ENCODE peak calls at places on chromosomes 13 and 19, in eight cellular contexts. One of them, this sample, is unnamed.

GRCh38 chr13:107581009-107581408 is 634.3 kb downstream of the LIG4 start:
- DNase-seq in BE2C: no peak
- DNase-seq in HFFc6: no peak
- DNase-seq in IMR-90: no peak
- DNase-seq in HFF-Myc: no peak
- DNase-seq in heart left ventricle: no peak
- DNase-seq in cardiac fibroblast: no peak
- DNase-seq in neural crest cell: no peak
- DNase-seq in this sample: no peak

GRCh38 chr13:98453254-98453843 is 123.6 kb downstream of the STK24 start:
- DNase-seq in BE2C: no peak
- DNase-seq in HFFc6: peak
- DNase-seq in IMR-90: no peak
- DNase-seq in HFF-Myc: no peak
- DNase-seq in heart left ventricle: no peak
- DNase-seq in cardiac fibroblast: peak
- DNase-seq in neural crest cell: no peak
- DNase-seq in this sample: no peak

GRCh38 chr13:34810996-34811395 is 131.1 kb upstream of the NBEA start:
- DNase-seq in BE2C: peak
- DNase-seq in HFFc6: peak
- DNase-seq in IMR-90: no peak
- DNase-seq in HFF-Myc: no peak
- DNase-seq in heart left ventricle: no peak
- DNase-seq in cardiac fibroblast: no peak
- DNase-seq in neural crest cell: no peak
- DNase-seq in this sample: no peak

GRCh38 chr13:109918179-109918651 is 131.8 kb upstream of the IRS2 start:
- DNase-seq in BE2C: no peak
- DNase-seq in HFFc6: no peak
- DNase-seq in IMR-90: peak
- DNase-seq in HFF-Myc: no peak
- DNase-seq in heart left ventricle: no peak
- DNase-seq in cardiac fibroblast: peak
- DNase-seq in neural crest cell: no peak
- DNase-seq in this sample: no peak

GRCh38 chr19:18503971-18504885 is 17.6 kb downstream of the ELL start:
- DNase-seq in BE2C: no peak
- DNase-seq in HFFc6: no peak
- DNase-seq in IMR-90: no peak
- DNase-seq in HFF-Myc: no peak
- DNase-seq in heart left ventricle: no peak
- DNase-seq in cardiac fibroblast: no peak
- DNase-seq in neural crest cell: no peak
- DNase-seq in this sample: no peak

GRCh38 chr19:32287811-32288227 is 57.6 kb upstream of the ZNF507 start:
- DNase-seq in BE2C: peak
- DNase-seq in HFFc6: peak
- DNase-seq in IMR-90: peak
- DNase-seq in HFF-Myc: peak
- DNase-seq in heart left ventricle: peak
- DNase-seq in cardiac fibroblast: peak
- DNase-seq in neural crest cell: peak
- DNase-seq in this sample: no peak

GRCh38 chr13:105139380-105140285 is 1395.8 kb downstream of the EFNB2 start:
- DNase-seq in BE2C: no peak
- DNase-seq in HFFc6: peak
- DNase-seq in IMR-90: peak
- DNase-seq in HFF-Myc: no peak
- DNase-seq in heart left ventricle: peak
- DNase-seq in cardiac fibroblast: peak
- DNase-seq in neural crest cell: no peak
- DNase-seq in this sample: no peak

GRCh38 chr13:25478186-25478585 is 106.4 kb downstream of the ATP8A2 start:
- DNase-seq in BE2C: no peak
- DNase-seq in HFFc6: no peak
- DNase-seq in IMR-90: no peak
- DNase-seq in HFF-Myc: no peak
- DNase-seq in heart left ventricle: no peak
- DNase-seq in cardiac fibroblast: peak
- DNase-seq in neural crest cell: no peak
- DNase-seq in this sample: no peak

GRCh38 chr13:31794452-31794851 is 55.1 kb downstream of the RXFP2 start:
- DNase-seq in BE2C: no peak
- DNase-seq in HFFc6: no peak
- DNase-seq in IMR-90: no peak
- DNase-seq in HFF-Myc: no peak
- DNase-seq in heart left ventricle: no peak
- DNase-seq in cardiac fibroblast: no peak
- DNase-seq in neural crest cell: no peak
- DNase-seq in this sample: no peak

GRCh38 chr13:31801088-31801487 is 61.8 kb downstream of the RXFP2 start:
- DNase-seq in BE2C: no peak
- DNase-seq in HFFc6: no peak
- DNase-seq in IMR-90: no peak
- DNase-seq in HFF-Myc: no peak
- DNase-seq in heart left ventricle: no peak
- DNase-seq in cardiac fibroblast: no peak
- DNase-seq in neural crest cell: no peak
- DNase-seq in this sample: no peak

GRCh38 chr13:31797154-31797775 is 57.9 kb downstream of the RXFP2 start:
- DNase-seq in BE2C: no peak
- DNase-seq in HFFc6: peak
- DNase-seq in IMR-90: peak
- DNase-seq in HFF-Myc: peak
- DNase-seq in heart left ventricle: no peak
- DNase-seq in cardiac fibroblast: peak
- DNase-seq in neural crest cell: no peak
- DNase-seq in this sample: no peak

GRCh38 chr13:31793246-31793645 is 53.9 kb downstream of the RXFP2 start:
- DNase-seq in BE2C: no peak
- DNase-seq in HFFc6: no peak
- DNase-seq in IMR-90: peak
- DNase-seq in HFF-Myc: no peak
- DNase-seq in heart left ventricle: no peak
- DNase-seq in cardiac fibroblast: peak
- DNase-seq in neural crest cell: no peak
- DNase-seq in this sample: no peak

DNA sequence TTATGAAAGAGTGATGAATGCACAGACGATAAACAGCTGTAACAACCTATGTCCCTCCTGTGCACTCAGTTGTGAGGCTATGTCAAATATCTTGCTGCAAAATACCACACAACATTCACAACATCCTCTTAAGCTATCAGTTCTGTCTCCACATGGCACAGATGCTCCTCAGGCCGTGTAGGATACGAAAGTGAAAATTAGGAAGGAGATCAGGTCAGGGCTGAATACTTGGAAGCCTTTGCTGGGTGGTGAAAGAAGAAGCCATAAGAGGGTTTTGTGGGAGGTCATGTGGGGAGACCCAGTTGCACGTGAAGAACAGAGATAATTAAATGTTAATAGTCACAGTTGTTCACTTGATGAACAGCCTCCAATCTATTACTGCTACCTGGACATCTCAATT is 58.9 kb downstream of the RXFP2 start:
- DNase-seq in BE2C: no peak
- DNase-seq in HFFc6: no peak
- DNase-seq in IMR-90: no peak
- DNase-seq in HFF-Myc: no peak
- DNase-seq in heart left ventricle: no peak
- DNase-seq in cardiac fibroblast: no peak
- DNase-seq in neural crest cell: no peak
- DNase-seq in this sample: no peak
- TF ChIP-seq CTCF in BE2C: no peak
- TF ChIP-seq CTCF in HFFc6: no peak
- TF ChIP-seq CTCF in IMR-90: no peak
- TF ChIP-seq CTCF in HFF-Myc: no peak
- TF ChIP-seq CTCF in heart left ventricle: no peak
- TF ChIP-seq CTCF in cardiac fibroblast: no peak
- TF ChIP-seq CTCF in neural crest cell: no peak
- TF ChIP-seq CTCF in this sample: no peak

GRCh38 chr19:3612901-3613741 is 6.4 kb upstream of the TBXA2R start:
- DNase-seq in BE2C: peak
- DNase-seq in HFFc6: no peak
- DNase-seq in IMR-90: no peak
- DNase-seq in HFF-Myc: no peak
- DNase-seq in heart left ventricle: no peak
- DNase-seq in cardiac fibroblast: no peak
- DNase-seq in neural crest cell: no peak
- DNase-seq in this sample: no peak

GRCh38 chr19:3617463-3617862 is 9.1 kb downstream of the CACTIN start:
- DNase-seq in BE2C: no peak
- DNase-seq in HFFc6: no peak
- DNase-seq in IMR-90: no peak
- DNase-seq in HFF-Myc: no peak
- DNase-seq in heart left ventricle: no peak
- DNase-seq in cardiac fibroblast: no peak
- DNase-seq in neural crest cell: no peak
- DNase-seq in this sample: no peak

GRCh38 chr19:3614858-3615505 is 8.3 kb upstream of the TBXA2R start:
- DNase-seq in BE2C: no peak
- DNase-seq in HFFc6: no peak
- DNase-seq in IMR-90: no peak
- DNase-seq in HFF-Myc: no peak
- DNase-seq in heart left ventricle: no peak
- DNase-seq in cardiac fibroblast: no peak
- DNase-seq in neural crest cell: no peak
- DNase-seq in this sample: no peak

GRCh38 chr19:3613765-3614661 is 7.3 kb upstream of the TBXA2R start:
- DNase-seq in BE2C: no peak
- DNase-seq in HFFc6: no peak
- DNase-seq in IMR-90: no peak
- DNase-seq in HFF-Myc: no peak
- DNase-seq in heart left ventricle: no peak
- DNase-seq in cardiac fibroblast: no peak
- DNase-seq in neural crest cell: no peak
- DNase-seq in this sample: no peak

DNA sequence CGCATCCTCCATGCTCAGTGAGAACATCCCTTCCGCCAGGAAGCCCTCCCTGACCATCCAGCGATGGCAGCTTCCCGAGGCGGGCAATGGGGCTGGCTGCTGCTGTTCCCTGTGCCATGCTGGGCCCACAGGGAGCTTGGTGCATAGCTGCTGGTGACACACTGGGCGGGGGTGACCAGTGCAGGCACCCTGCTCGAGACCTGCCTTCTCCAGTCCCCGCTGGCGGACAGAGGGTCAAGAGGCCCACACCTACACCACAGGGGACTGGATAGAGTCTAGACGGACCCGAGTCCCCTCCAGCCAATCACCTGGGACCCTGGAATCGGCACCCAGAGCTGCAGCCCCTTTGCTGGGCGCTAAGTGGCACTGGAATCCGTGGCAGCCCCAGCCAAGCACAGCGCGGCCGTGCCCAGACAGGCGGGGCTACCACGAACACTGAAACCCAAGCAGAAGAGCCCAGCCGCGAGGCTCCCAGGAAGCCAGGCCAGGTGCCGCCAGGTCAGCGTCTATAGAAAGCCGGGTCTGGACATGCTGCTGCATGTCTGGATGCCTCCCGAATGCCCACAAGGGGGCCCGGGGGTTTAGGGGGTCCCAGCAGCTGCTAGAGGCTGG is 9.0 kb upstream of the TBXA2R start:
- DNase-seq in BE2C: no peak
- DNase-seq in HFFc6: no peak
- DNase-seq in IMR-90: no peak
- DNase-seq in HFF-Myc: no peak
- DNase-seq in heart left ventricle: no peak
- DNase-seq in cardiac fibroblast: no peak
- DNase-seq in neural crest cell: no peak
- DNase-seq in this sample: no peak
- TF ChIP-seq CTCF in BE2C: no peak
- TF ChIP-seq CTCF in HFFc6: peak
- TF ChIP-seq CTCF in IMR-90: no peak
- TF ChIP-seq CTCF in HFF-Myc: no peak
- TF ChIP-seq CTCF in heart left ventricle: no peak
- TF ChIP-seq CTCF in cardiac fibroblast: no peak
- TF ChIP-seq CTCF in neural crest cell: no peak
- TF ChIP-seq CTCF in this sample: no peak

GRCh38 chr19:35213678-35214632 is 14.6 kb downstream of the FAM187B start:
- DNase-seq in BE2C: peak
- DNase-seq in HFFc6: peak
- DNase-seq in IMR-90: peak
- DNase-seq in HFF-Myc: peak
- DNase-seq in heart left ventricle: peak
- DNase-seq in cardiac fibroblast: peak
- DNase-seq in neural crest cell: no peak
- DNase-seq in this sample: peak

GRCh38 chr19:35219008-35219407 is 9.5 kb downstream of the FAM187B start:
- DNase-seq in BE2C: no peak
- DNase-seq in HFFc6: no peak
- DNase-seq in IMR-90: no peak
- DNase-seq in HFF-Myc: no peak
- DNase-seq in heart left ventricle: no peak
- DNase-seq in cardiac fibroblast: no peak
- DNase-seq in neural crest cell: no peak
- DNase-seq in this sample: no peak

GRCh38 chr19:35214766-35215422 is 13.6 kb downstream of the FAM187B start:
- DNase-seq in BE2C: no peak
- DNase-seq in HFFc6: no peak
- DNase-seq in IMR-90: no peak
- DNase-seq in HFF-Myc: no peak
- DNase-seq in heart left ventricle: no peak
- DNase-seq in cardiac fibroblast: no peak
- DNase-seq in neural crest cell: no peak
- DNase-seq in this sample: no peak

GRCh38 chr19:35216026-35216832 is 12.3 kb downstream of the FAM187B start:
- DNase-seq in BE2C: no peak
- DNase-seq in HFFc6: peak
- DNase-seq in IMR-90: no peak
- DNase-seq in HFF-Myc: no peak
- DNase-seq in heart left ventricle: no peak
- DNase-seq in cardiac fibroblast: peak
- DNase-seq in neural crest cell: no peak
- DNase-seq in this sample: no peak

GRCh38 chr19:35216833-35217707 is 11.5 kb downstream of the FAM187B start:
- DNase-seq in BE2C: no peak
- DNase-seq in HFFc6: no peak
- DNase-seq in IMR-90: no peak
- DNase-seq in HFF-Myc: no peak
- DNase-seq in heart left ventricle: no peak
- DNase-seq in cardiac fibroblast: no peak
- DNase-seq in neural crest cell: no peak
- DNase-seq in this sample: no peak
- TF ChIP-seq CTCF in BE2C: no peak
- TF ChIP-seq CTCF in HFFc6: no peak
- TF ChIP-seq CTCF in IMR-90: no peak
- TF ChIP-seq CTCF in HFF-Myc: no peak
- TF ChIP-seq CTCF in heart left ventricle: no peak
- TF ChIP-seq CTCF in cardiac fibroblast: no peak
- TF ChIP-seq CTCF in neural crest cell: no peak
- TF ChIP-seq CTCF in this sample: no peak

DNA sequence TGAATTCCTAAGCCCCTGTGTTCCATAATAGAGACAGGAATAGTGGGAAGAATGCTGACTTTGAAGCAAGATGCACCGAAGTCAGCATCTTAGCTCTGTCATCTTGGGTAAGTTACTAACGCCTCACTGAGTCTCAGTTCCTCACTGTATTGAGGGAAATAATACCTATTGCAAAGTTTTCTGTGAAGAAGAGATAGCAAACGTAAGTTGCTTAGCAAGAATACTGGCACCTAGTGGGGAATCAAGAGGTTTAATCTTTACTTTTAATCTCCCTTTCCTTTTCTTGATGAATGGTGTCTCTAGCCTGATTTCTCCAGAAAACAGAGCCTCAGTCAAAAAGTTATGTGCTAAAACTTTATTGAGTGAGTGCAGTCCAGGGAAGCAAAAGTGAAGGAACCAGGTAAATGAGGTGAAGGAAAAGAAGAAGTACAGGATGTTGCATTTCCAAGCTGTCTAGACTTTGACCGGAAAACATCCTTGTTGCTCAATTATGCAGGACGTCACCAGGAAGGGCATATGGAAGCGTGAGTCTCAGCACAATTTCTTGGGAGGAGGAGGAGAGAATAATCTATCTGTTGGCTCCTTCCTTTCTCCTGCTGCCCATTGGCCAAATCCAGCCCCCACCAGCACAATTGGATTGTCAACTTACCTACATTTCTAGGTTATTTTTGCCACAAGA is 210.0 kb downstream of the B3GLCT start:
- DNase-seq in BE2C: no peak
- DNase-seq in HFFc6: peak
- DNase-seq in IMR-90: no peak
- DNase-seq in HFF-Myc: no peak
- DNase-seq in heart left ventricle: no peak
- DNase-seq in cardiac fibroblast: peak
- DNase-seq in neural crest cell: no peak
- DNase-seq in this sample: no peak
- TF ChIP-seq CTCF in BE2C: peak
- TF ChIP-seq CTCF in HFFc6: peak
- TF ChIP-seq CTCF in IMR-90: peak
- TF ChIP-seq CTCF in HFF-Myc: no peak
- TF ChIP-seq CTCF in heart left ventricle: no peak
- TF ChIP-seq CTCF in cardiac fibroblast: peak
- TF ChIP-seq CTCF in neural crest cell: peak
- TF ChIP-seq CTCF in this sample: no peak

This sample was measured in mesothelial cell of epicardium.